ENCODE peak calls at places on chromosomes 7 and 10, in four cellular contexts. One of them, this sample, is unnamed.

GRCh38 chr7:831596-832291 is 532 bp upstream of the SUN1 start:
- DNase-seq in mammary epithelial cell: peak; percentile 93
- DNase-seq in cardiac muscle cell: peak; percentile 47
- DNase-seq in HCT116: peak; percentile 83
- DNase-seq in this sample: no peak

GRCh38 chr10:106504536-106504935 is 660.0 kb downstream of the SORCS1 start:
- DNase-seq in mammary epithelial cell: no peak
- DNase-seq in cardiac muscle cell: no peak
- DNase-seq in HCT116: no peak
- DNase-seq in this sample: no peak

GRCh38 chr7:30255096-30255769 is 29.2 kb upstream of the ZNRF2 start:
- DNase-seq in mammary epithelial cell: no peak
- DNase-seq in cardiac muscle cell: no peak
- DNase-seq in HCT116: no peak
- DNase-seq in this sample: no peak

GRCh38 chr7:114889646-114890285 is 32.1 kb upstream of the MDFIC start:
- DNase-seq in mammary epithelial cell: peak; percentile 91
- DNase-seq in cardiac muscle cell: no peak
- DNase-seq in HCT116: peak; percentile 97
- DNase-seq in this sample: no peak

GRCh38 chr10:63206997-63207952 is 74.1 kb downstream of the NRBF2 start:
- DNase-seq in mammary epithelial cell: peak; percentile 62
- DNase-seq in cardiac muscle cell: peak; percentile 17
- DNase-seq in HCT116: no peak
- DNase-seq in this sample: no peak

GRCh38 chr7:452230-452751 is 67.4 kb downstream of the PDGFA start:
- DNase-seq in mammary epithelial cell: no peak
- DNase-seq in cardiac muscle cell: peak; percentile 44
- DNase-seq in HCT116: no peak
- DNase-seq in this sample: no peak

GRCh38 chr10:71964669-71965515 is 697 bp downstream of the CHST3 start:
- DNase-seq in mammary epithelial cell: peak; percentile 82
- DNase-seq in cardiac muscle cell: peak; percentile 46
- DNase-seq in HCT116: no peak
- DNase-seq in this sample: no peak

GRCh38 chr7:158828343-158829020 is 827 bp downstream of the ESYT2 start:
- DNase-seq in mammary epithelial cell: peak; percentile 29
- DNase-seq in cardiac muscle cell: peak; percentile 73
- DNase-seq in HCT116: no peak
- DNase-seq in this sample: no peak

GRCh38 chr10:69789164-69789576 is 12.5 kb upstream of the COL13A1 start:
- DNase-seq in mammary epithelial cell: no peak
- DNase-seq in cardiac muscle cell: no peak
- DNase-seq in HCT116: no peak
- DNase-seq in this sample: no peak

GRCh38 chr7:141675431-141676210 is 26.3 kb downstream of the DENND11 start:
- DNase-seq in mammary epithelial cell: no peak
- DNase-seq in cardiac muscle cell: no peak
- DNase-seq in HCT116: no peak
- DNase-seq in this sample: no peak

GRCh38 chr7:137606061-137606674 is 240.6 kb downstream of the DGKI start:
- DNase-seq in mammary epithelial cell: peak; percentile 25
- DNase-seq in cardiac muscle cell: peak; percentile 66
- DNase-seq in HCT116: peak; percentile 35
- DNase-seq in this sample: no peak

GRCh38 chr10:29643785-29644501 is 9.2 kb upstream of the SVIL start:
- DNase-seq in mammary epithelial cell: no peak
- DNase-seq in cardiac muscle cell: no peak
- DNase-seq in HCT116: no peak
- DNase-seq in this sample: no peak

GRCh38 chr7:25246306-25246705 is 18.0 kb upstream of the NPVF start:
- DNase-seq in mammary epithelial cell: peak; percentile 2
- DNase-seq in cardiac muscle cell: no peak
- DNase-seq in HCT116: no peak
- DNase-seq in this sample: no peak

GRCh38 chr10:86642499-86642898 is 11.8 kb upstream of the OPN4 start:
- DNase-seq in mammary epithelial cell: peak; percentile 78
- DNase-seq in cardiac muscle cell: no peak
- DNase-seq in HCT116: no peak
- DNase-seq in this sample: no peak

GRCh38 chr7:82623812-82624211 is 180.2 kb upstream of the CACNA2D1 start:
- DNase-seq in mammary epithelial cell: no peak
- DNase-seq in cardiac muscle cell: no peak
- DNase-seq in HCT116: no peak
- DNase-seq in this sample: no peak

GRCh38 chr7:69967152-69967591 is 368.9 kb downstream of the AUTS2 start:
- DNase-seq in mammary epithelial cell: no peak
- DNase-seq in cardiac muscle cell: peak; percentile 53
- DNase-seq in HCT116: no peak
- DNase-seq in this sample: no peak

GRCh38 chr10:61993676-61994401 is 92.3 kb downstream of the ARID5B start:
- DNase-seq in mammary epithelial cell: no peak
- DNase-seq in cardiac muscle cell: no peak
- DNase-seq in HCT116: no peak
- DNase-seq in this sample: no peak

GRCh38 chr7:144256112-144256511 is 8.5 kb downstream of the OR2A7 start:
- DNase-seq in mammary epithelial cell: peak; percentile 14
- DNase-seq in cardiac muscle cell: no peak
- DNase-seq in HCT116: peak; percentile 65
- DNase-seq in this sample: no peak

GRCh38 chr10:89942217-89942616 is 240.8 kb downstream of the KIF20B start:
- DNase-seq in mammary epithelial cell: peak; percentile 43
- DNase-seq in cardiac muscle cell: no peak
- DNase-seq in HCT116: no peak
- DNase-seq in this sample: no peak

GRCh38 chr7:111650456-111650999 is 88.2 kb upstream of the IMMP2L start:
- DNase-seq in mammary epithelial cell: peak; percentile 14
- DNase-seq in cardiac muscle cell: no peak
- DNase-seq in HCT116: no peak
- DNase-seq in this sample: no peak

GRCh38 chr7:68306692-68307107 is 1291.6 kb upstream of the AUTS2 start:
- DNase-seq in mammary epithelial cell: no peak
- DNase-seq in cardiac muscle cell: no peak
- DNase-seq in HCT116: no peak
- DNase-seq in this sample: no peak

GRCh38 chr10:131688304-131688703 is 212.5 kb upstream of the PPP2R2D start:
- DNase-seq in mammary epithelial cell: no peak
- DNase-seq in cardiac muscle cell: no peak
- DNase-seq in HCT116: no peak
- DNase-seq in this sample: no peak
- TF ChIP-seq CTCF in mammary epithelial cell: no peak
- TF ChIP-seq CTCF in cardiac muscle cell: no peak
- TF ChIP-seq CTCF in HCT116: no peak
- TF ChIP-seq CTCF in this sample: no peak

DNA sequence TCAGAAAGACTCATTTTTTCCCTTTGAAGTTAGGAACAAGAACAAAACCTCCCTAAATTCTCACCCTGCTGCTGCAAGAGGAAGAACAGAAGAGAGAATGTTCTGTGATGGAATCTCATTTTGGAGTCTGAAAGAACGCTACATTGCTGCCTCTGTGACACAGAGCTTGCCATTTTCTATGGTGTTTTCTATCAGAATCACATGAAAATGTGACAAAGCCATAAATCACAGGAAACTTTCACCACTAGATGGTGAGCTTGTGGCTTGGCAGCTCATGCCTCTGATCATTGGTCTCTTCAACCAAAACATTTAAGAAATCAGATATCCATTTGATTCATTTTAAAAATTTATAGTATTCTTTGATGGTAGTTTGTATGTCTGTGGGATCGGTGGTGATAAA is 82.9 kb downstream of the CADPS2 start:
- DNase-seq in mammary epithelial cell: peak; percentile 20
- DNase-seq in cardiac muscle cell: peak; percentile 43
- DNase-seq in HCT116: peak; percentile 10
- DNase-seq in this sample: no peak
- TF ChIP-seq CTCF in mammary epithelial cell: peak; percentile 50
- TF ChIP-seq CTCF in cardiac muscle cell: peak; percentile 50
- TF ChIP-seq CTCF in HCT116: peak; percentile 42
- TF ChIP-seq CTCF in this sample: no peak

GRCh38 chr10:84783386-84783785 is 455.0 kb downstream of the CCSER2 start:
- DNase-seq in mammary epithelial cell: peak; percentile 24
- DNase-seq in cardiac muscle cell: peak; percentile 62
- DNase-seq in HCT116: peak; percentile 12
- DNase-seq in this sample: no peak
- TF ChIP-seq CTCF in mammary epithelial cell: peak; percentile 90
- TF ChIP-seq CTCF in cardiac muscle cell: peak; percentile 34
- TF ChIP-seq CTCF in HCT116: peak; percentile 78
- TF ChIP-seq CTCF in this sample: no peak

GRCh38 chr7:101154693-101155102 is 422 bp downstream of the AP1S1 start:
- DNase-seq in mammary epithelial cell: no peak
- DNase-seq in cardiac muscle cell: peak; percentile 30
- DNase-seq in HCT116: no peak
- DNase-seq in this sample: no peak

GRCh38 chr7:101155303-101155702 is 1.0 kb downstream of the AP1S1 start:
- DNase-seq in mammary epithelial cell: no peak
- DNase-seq in cardiac muscle cell: no peak
- DNase-seq in HCT116: no peak
- DNase-seq in this sample: no peak

GRCh38 chr7:101156866-101157589 is 2.8 kb downstream of the AP1S1 start:
- DNase-seq in mammary epithelial cell: no peak
- DNase-seq in cardiac muscle cell: no peak
- DNase-seq in HCT116: no peak
- DNase-seq in this sample: no peak

GRCh38 chr7:101153969-101154692 is at the start of gene AP1S1:
- DNase-seq in mammary epithelial cell: peak; percentile 95
- DNase-seq in cardiac muscle cell: peak; percentile 95
- DNase-seq in HCT116: peak; percentile 96
- DNase-seq in this sample: peak; percentile 90

GRCh38 chr7:101156277-101156676 is 2.0 kb downstream of the AP1S1 start:
- DNase-seq in mammary epithelial cell: no peak
- DNase-seq in cardiac muscle cell: no peak
- DNase-seq in HCT116: no peak
- DNase-seq in this sample: no peak
- TF ChIP-seq CTCF in mammary epithelial cell: peak; percentile 22
- TF ChIP-seq CTCF in cardiac muscle cell: peak; percentile 25
- TF ChIP-seq CTCF in HCT116: peak; percentile 55
- TF ChIP-seq CTCF in this sample: no peak

GRCh38 chr7:102447311-102447710 is 13.9 kb downstream of the ORAI2 start:
- DNase-seq in mammary epithelial cell: no peak
- DNase-seq in cardiac muscle cell: no peak
- DNase-seq in HCT116: no peak
- DNase-seq in this sample: no peak

GRCh38 chr7:102449136-102449535 is 15.5 kb downstream of the ALKBH4 start:
- DNase-seq in mammary epithelial cell: no peak
- DNase-seq in cardiac muscle cell: no peak
- DNase-seq in HCT116: no peak
- DNase-seq in this sample: no peak

GRCh38 chr7:102452451-102452850 is 12.2 kb downstream of the ALKBH4 start:
- DNase-seq in mammary epithelial cell: no peak
- DNase-seq in cardiac muscle cell: no peak
- DNase-seq in HCT116: no peak
- DNase-seq in this sample: no peak

GRCh38 chr7:102451371-102452054 is 13.2 kb downstream of the ALKBH4 start:
- DNase-seq in mammary epithelial cell: peak; percentile 53
- DNase-seq in cardiac muscle cell: peak; percentile 63
- DNase-seq in HCT116: no peak
- DNase-seq in this sample: no peak

GRCh38 chr7:102450242-102450641 is 14.4 kb downstream of the ALKBH4 start:
- DNase-seq in mammary epithelial cell: no peak
- DNase-seq in cardiac muscle cell: no peak
- DNase-seq in HCT116: no peak
- DNase-seq in this sample: no peak
- TF ChIP-seq CTCF in mammary epithelial cell: peak; percentile 28
- TF ChIP-seq CTCF in cardiac muscle cell: peak; percentile 2
- TF ChIP-seq CTCF in HCT116: peak; percentile 46
- TF ChIP-seq CTCF in this sample: no peak

GRCh38 chr7:151529842-151530241 is 10.1 kb upstream of the RHEB start:
- DNase-seq in mammary epithelial cell: no peak
- DNase-seq in cardiac muscle cell: no peak
- DNase-seq in HCT116: no peak
- DNase-seq in this sample: no peak
- TF ChIP-seq CTCF in mammary epithelial cell: no peak
- TF ChIP-seq CTCF in cardiac muscle cell: no peak
- TF ChIP-seq CTCF in HCT116: no peak
- TF ChIP-seq CTCF in this sample: no peak

GRCh38 chr7:129212596-129212995 is 12.2 kb upstream of the AHCYL2 start:
- DNase-seq in mammary epithelial cell: no peak
- DNase-seq in cardiac muscle cell: no peak
- DNase-seq in HCT116: no peak
- DNase-seq in this sample: no peak

GRCh38 chr7:129212126-129212525 is 12.7 kb upstream of the AHCYL2 start:
- DNase-seq in mammary epithelial cell: no peak
- DNase-seq in cardiac muscle cell: no peak
- DNase-seq in HCT116: no peak
- DNase-seq in this sample: no peak

GRCh38 chr7:129210256-129210988 is 14.4 kb upstream of the AHCYL2 start:
- DNase-seq in mammary epithelial cell: peak; percentile 32
- DNase-seq in cardiac muscle cell: peak; percentile 80
- DNase-seq in HCT116: no peak
- DNase-seq in this sample: peak; percentile 53

GRCh38 chr7:129210989-129211312 is 13.9 kb upstream of the AHCYL2 start:
- DNase-seq in mammary epithelial cell: no peak
- DNase-seq in cardiac muscle cell: no peak
- DNase-seq in HCT116: no peak
- DNase-seq in this sample: no peak

DNA sequence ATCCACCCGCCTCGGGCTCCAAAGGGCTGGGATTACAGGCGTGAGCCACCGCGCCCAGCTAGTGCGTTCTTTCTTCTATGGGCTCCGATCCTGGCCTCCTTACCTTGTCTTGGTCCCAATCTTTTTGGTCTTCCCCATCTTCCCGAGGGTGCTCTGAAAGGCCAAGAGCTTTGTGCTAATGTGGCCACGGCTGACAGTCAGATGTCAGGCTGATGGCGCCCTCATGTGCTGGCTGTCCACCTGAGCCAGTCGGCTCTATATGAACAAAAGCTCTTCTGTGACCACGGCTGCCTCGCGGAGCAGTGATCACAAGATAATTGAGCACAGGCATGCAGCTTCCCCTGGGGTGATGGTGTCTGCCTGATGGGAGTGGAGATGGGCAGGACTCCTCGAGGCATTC is 11.0 kb upstream of the AHCYL2 start:
- DNase-seq in mammary epithelial cell: peak; percentile 45
- DNase-seq in cardiac muscle cell: no peak
- DNase-seq in HCT116: no peak
- DNase-seq in this sample: peak; percentile 32
- TF ChIP-seq CTCF in mammary epithelial cell: peak; percentile 38
- TF ChIP-seq CTCF in cardiac muscle cell: no peak
- TF ChIP-seq CTCF in HCT116: peak; percentile 22
- TF ChIP-seq CTCF in this sample: no peak

This sample was measured in breast epithelium.